ENCODE peak calls at places on chromosomes 4 and X, in seven cellular contexts. C is mucosa of descending colon, H is neuronal stem cell, T is cardiac muscle cell, P is adipocyte, X is left lung, U is ovary. O is an unnamed sample. For H3K9me3, the result is how much of the 10 kb centered on the place peaks cover.

GRCh38 chr4:184765473-184766346 is 31.8 kb upstream of the CENPU start:
- DNase-seq in U (no peak), H (no peak), P (no peak), X (no peak), T (no peak), C (no peak), O (no peak)

GRCh38 chr4:64882311-64883086 is 473.2 kb upstream of the TECRL start:
- DNase-seq in X (no peak), C (no peak), U (no peak), P (no peak), T (no peak), H (no peak), O (no peak)

GRCh38 chrX:110108381-110108796 is 105.5 kb downstream of the TMEM164 start:
- DNase-seq in H (no peak), P (peak), C (no peak), X (no peak), T (peak), U (no peak), O (no peak)

GRCh38 chr4:99855677-99856076 is 38.5 kb downstream of the LAMTOR3 start:
- DNase-seq in P (no peak), X (no peak), U (no peak), T (peak), H (no peak), C (no peak), O (no peak)

GRCh38 chr4:36178489-36178888 is 65.8 kb downstream of the ARAP2 start:
- DNase-seq in P (no peak), X (no peak), C (no peak), U (no peak), H (no peak), T (no peak), O (no peak)

GRCh38 chr4:94304365-94304971 is 38.2 kb downstream of the HPGDS start:
- DNase-seq in X (no peak), U (no peak), P (peak), C (no peak), H (peak), T (peak), O (peak)

GRCh38 chr4:185211035-185211434 is 1.6 kb downstream of the SNX25 start:
- DNase-seq in X (no peak), P (no peak), C (no peak), T (no peak), U (no peak), H (no peak), O (no peak)

GRCh38 chr4:150082241-150082640 is 4.0 kb downstream of the DCLK2 start:
- DNase-seq in U (no peak), T (no peak), H (no peak), C (no peak), P (no peak), X (no peak), O (no peak)

GRCh38 chr4:48259748-48260147 is 9.9 kb downstream of the TEC start:
- DNase-seq in X (no peak), U (no peak), H (no peak), T (no peak), P (no peak), C (no peak), O (no peak)

GRCh38 chrX:134801267-134801666 is 143.0 kb upstream of the PLAC1 start:
- DNase-seq in C (no peak), H (no peak), X (no peak), P (no peak), T (no peak), U (no peak), O (no peak)

GRCh38 chrX:41695464-41695863 is 6.7 kb downstream of the GPR34 start:
- DNase-seq in T (no peak), U (no peak), X (no peak), H (no peak), P (no peak), C (no peak), O (no peak)

GRCh38 chr4:113384600-113384999 is 335.1 kb downstream of the ANK2 start:
- DNase-seq in P (peak), C (no peak), T (peak), H (no peak), X (no peak), U (no peak), O (no peak)

GRCh38 chr4:114907514-114908099 is 205.8 kb downstream of the NDST4 start:
- DNase-seq in T (no peak), H (no peak), P (no peak), C (no peak), U (no peak), X (no peak), O (no peak)

GRCh38 chr4:128349921-128350320 is 62.3 kb upstream of the PGRMC2 start:
- DNase-seq in P (peak), H (no peak), T (peak), C (no peak), U (no peak), X (no peak), O (no peak)

GRCh38 chr4:42151568-42152506 is 618 bp downstream of the BEND4 start:
- DNase-seq in C (peak), P (peak), X (peak), U (no peak), H (peak), T (no peak), O (peak)

GRCh38 chr4:133150643-133151300 is 1.7 kb downstream of the PCDH10 start:
- DNase-seq in X (peak), H (no peak), P (peak), T (peak), C (no peak), U (no peak), O (no peak)

GRCh38 chrX:40049084-40049641 is 48.6 kb downstream of the BCOR start:
- DNase-seq in U (no peak), X (no peak), C (no peak), H (no peak), T (no peak), P (no peak), O (no peak)
- H3K9me3 ChIP-seq in U (under half), X (under half), C (under half), H (under half), T (under half), P (half or more), O (under half)

GRCh38 chrX:67693928-67694327 is 150.1 kb downstream of the AR start:
- DNase-seq in H (no peak), C (no peak), P (peak), X (no peak), U (no peak), T (peak), O (no peak)

GRCh38 chrX:67700607-67701006 is 156.8 kb downstream of the AR start:
- DNase-seq in U (no peak), X (no peak), C (no peak), P (no peak), H (no peak), T (no peak), O (no peak)

GRCh38 chrX:67692246-67692645 is 148.4 kb downstream of the AR start:
- DNase-seq in H (no peak), T (peak), X (no peak), C (no peak), P (peak), U (no peak), O (no peak)

DNA sequence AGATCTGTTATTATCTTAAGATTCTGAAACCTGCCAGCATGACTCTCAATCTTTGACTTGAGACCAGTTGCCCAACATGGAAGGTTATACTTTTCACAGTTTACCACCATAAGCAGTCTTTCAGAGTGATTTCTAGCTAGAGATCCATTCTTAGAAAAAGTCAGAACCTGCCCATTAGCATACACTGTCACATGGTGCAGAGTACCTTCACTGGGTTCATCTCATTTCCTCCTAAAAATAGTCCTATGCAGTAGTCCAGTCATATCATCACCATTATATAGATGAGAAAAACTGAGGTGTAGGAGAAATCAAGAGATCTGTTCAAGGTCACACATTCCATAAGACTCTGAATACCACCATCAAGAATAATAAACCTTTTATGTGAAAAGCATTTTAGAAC is 153.6 kb downstream of the AR start:
- DNase-seq in P (no peak), X (no peak), T (no peak), H (no peak), U (no peak), C (no peak), O (no peak)
- H3K9me3 ChIP-seq in P (under half), X (under half), T (under half), H (under half), U (under half), C (under half), O (under half)

GRCh38 chr4:73378887-73379286 is 25.2 kb upstream of the ALB start:
- DNase-seq in H (no peak), X (no peak), P (no peak), T (no peak), C (no peak), U (no peak), O (no peak)
- H3K9me3 ChIP-seq in H (under half), X (under half), P (under half), T (under half), C (under half), U (under half), O (under half)

GRCh38 chrX:153357877-153358276 is 23.9 kb downstream of the ZNF275 start:
- DNase-seq in X (no peak), H (no peak), U (no peak), T (no peak), P (no peak), C (no peak), O (no peak)
- H3K9me3 ChIP-seq in X (under half), H (under half), U (under half), T (under half), P (under half), C (under half), O (under half)

GRCh38 chr4:548976-549375 is 27.1 kb downstream of the TMEM271 start:
- DNase-seq in H (no peak), U (no peak), T (no peak), X (no peak), C (no peak), P (no peak), O (no peak)

GRCh38 chr4:555566-556275 is 20.4 kb downstream of the TMEM271 start:
- DNase-seq in P (no peak), U (no peak), T (no peak), H (no peak), X (no peak), C (no peak), O (no peak)

DNA sequence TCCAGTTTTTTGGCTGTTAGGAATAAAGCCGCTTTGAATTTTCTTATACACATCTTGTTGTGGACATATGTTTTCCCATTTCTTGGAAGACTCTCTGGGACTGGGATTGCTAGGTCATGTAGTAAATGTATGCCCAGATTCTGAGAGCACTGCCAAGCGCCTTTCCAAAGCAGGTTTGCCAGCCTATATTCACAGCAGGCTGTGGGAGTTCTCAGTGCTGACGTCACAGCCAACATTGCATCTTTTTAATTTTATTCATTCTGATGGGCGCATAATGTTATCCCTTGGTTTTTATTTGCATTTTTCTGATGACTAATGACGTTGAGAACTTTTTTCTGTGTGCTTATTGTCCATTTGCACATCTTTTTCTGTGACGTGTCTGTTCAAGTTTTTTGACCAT is 24.0 kb downstream of the TMEM271 start:
- DNase-seq in C (no peak), U (no peak), H (no peak), T (no peak), X (no peak), P (no peak), O (no peak)
- H3K9me3 ChIP-seq in C (under half), U (under half), H (under half), T (under half), X (under half), P (under half), O (under half)

DNA sequence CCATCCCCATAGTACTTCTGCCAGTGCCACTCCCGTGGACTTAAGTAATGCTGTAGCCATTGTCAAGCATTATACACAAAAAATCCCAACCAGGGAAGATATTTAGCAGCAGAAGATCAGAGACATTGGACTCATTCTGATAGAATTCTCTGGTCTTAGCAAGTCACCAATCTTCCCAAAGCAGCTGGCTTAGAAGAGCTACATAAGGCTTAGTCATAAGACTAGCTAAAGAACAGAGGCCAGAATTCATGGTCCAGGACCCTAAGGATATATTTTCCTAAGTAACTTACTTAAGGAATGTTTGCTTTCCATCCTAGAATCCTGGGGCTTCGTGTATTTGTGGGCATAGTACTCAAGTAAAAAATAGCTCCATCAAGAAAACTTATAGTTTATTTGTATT is 100.3 kb upstream of the SLIT2 start:
- DNase-seq in P (peak), T (no peak), H (no peak), X (no peak), C (no peak), U (no peak), O (no peak)
- H3K9me3 ChIP-seq in P (under half), T (under half), H (under half), X (under half), C (under half), U (under half), O (under half)

GRCh38 chr4:38155589-38156294 is 195.5 kb downstream of the PTTG2 start:
- DNase-seq in U (no peak), H (no peak), P (no peak), C (no peak), X (no peak), T (no peak), O (no peak)
- H3K9me3 ChIP-seq in U (under half), H (under half), P (under half), C (under half), X (under half), T (under half), O (under half)

DNA sequence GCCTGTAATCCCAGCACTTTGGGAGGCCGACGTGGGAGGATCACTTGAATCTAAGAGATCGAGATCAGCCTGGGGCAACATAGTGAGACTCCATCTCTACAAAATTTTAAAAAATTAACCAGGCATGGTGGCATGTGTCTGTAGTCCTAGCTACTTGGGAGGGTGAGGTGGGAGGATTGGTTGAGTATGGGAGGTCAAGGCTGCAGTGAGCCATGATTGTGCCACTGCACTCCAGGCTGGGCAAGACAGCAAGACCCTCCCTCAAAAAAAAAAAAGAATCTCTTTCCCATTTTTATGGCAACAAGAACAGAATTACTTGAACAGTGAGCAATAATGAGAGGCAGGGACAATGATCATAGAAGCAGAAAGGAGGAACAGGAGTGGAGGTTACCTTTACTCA is 94.8 kb downstream of the RNF150 start:
- DNase-seq in U (no peak), T (no peak), P (no peak), H (no peak), X (no peak), C (no peak), O (no peak)
- H3K9me3 ChIP-seq in U (under half), T (under half), P (under half), H (under half), X (under half), C (under half), O (under half)

O was measured in prostate gland.